ENCODE peak calls at places on chromosomes 12 and 14, in nine cellular contexts. L is GM04504; Q is stimulated activated CD4-positive, alpha-beta T cell treated with anti-CD3 and anti-CD28 coated beads, Interleukin-1b, Interleukin-23, amount 100 ng/mL, for 24 hours; A is Peyer's patch; K is epithelial cell of esophagus; Z is T-cell; U is astrocyte of the cerebellum; W is activated T-cell treated with anti-CD3 and anti-CD28 coated beads for 4 hours; S is fibroblast of mammary gland. V is an unnamed sample.

GRCh38 chr12:124565656-124566180 is 1.7 kb downstream of the NCOR2 start:
- DNase-seq in L (no peak), Q (no peak), A (no peak), K (no peak), Z (no peak), U (no peak), W (no peak), S (no peak), V (no peak)

GRCh38 chr12:101407054-101407437 is 526 bp downstream of the ARL1 start:
- DNase-seq in L (peak), Q (no peak), A (no peak), K (no peak), Z (peak), U (peak), W (no peak), S (no peak), V (no peak)

GRCh38 chr12:120972870-120973543 is 5.3 kb upstream of the HNF1A start:
- DNase-seq in L (no peak), Q (no peak), A (no peak), K (no peak), Z (no peak), U (no peak), W (no peak), S (no peak), V (no peak)

GRCh38 chr14:80714489-80714888 is 227.0 kb downstream of the CEP128 start:
- DNase-seq in L (no peak), Q (no peak), A (no peak), K (no peak), Z (no peak), U (no peak), W (no peak), S (no peak), V (no peak)

GRCh38 chr12:104304261-104305004 is 894 bp downstream of the EID3 start:
- DNase-seq in L (no peak), Q (no peak), A (no peak), K (no peak), Z (no peak), U (no peak), W (no peak), S (no peak), V (no peak)

GRCh38 chr12:7495136-7495535 is 8.4 kb downstream of the CD163 start:
- DNase-seq in L (no peak), Q (no peak), A (no peak), K (no peak), Z (no peak), U (no peak), W (no peak), S (no peak), V (no peak)

GRCh38 chr14:74955229-74955999 is at the start of gene PGF:
- DNase-seq in L (no peak), Q (no peak), A (peak), K (peak), Z (peak), U (no peak), W (no peak), S (peak), V (no peak)

GRCh38 chr12:122864894-122865253 is 29.6 kb downstream of the HIP1R start:
- DNase-seq in L (no peak), Q (no peak), A (no peak), K (no peak), Z (no peak), U (no peak), W (no peak), S (no peak), V (no peak)

GRCh38 chr14:85234626-85235025 is 295.3 kb upstream of the FLRT2 start:
- DNase-seq in L (no peak), Q (no peak), A (no peak), K (peak), Z (no peak), U (no peak), W (no peak), S (no peak), V (no peak)

GRCh38 chr14:88985654-88986053 is 161.2 kb downstream of the TTC8 start:
- DNase-seq in L (no peak), Q (no peak), A (no peak), K (no peak), Z (no peak), U (no peak), W (no peak), S (peak), V (no peak)

GRCh38 chr12:108642269-108642870 is 8.7 kb upstream of the SELPLG start:
- DNase-seq in L (no peak), Q (no peak), A (no peak), K (no peak), Z (no peak), U (no peak), W (no peak), S (no peak), V (no peak)

GRCh38 chr14:76019676-76020075 is 34.1 kb downstream of the IFT43 start:
- DNase-seq in L (no peak), Q (no peak), A (no peak), K (no peak), Z (no peak), U (no peak), W (no peak), S (no peak), V (no peak)

GRCh38 chr12:132284618-132285310 is 44.6 kb downstream of the GALNT9 start:
- DNase-seq in L (no peak), Q (no peak), A (no peak), K (peak), Z (no peak), U (no peak), W (no peak), S (no peak), V (no peak)

GRCh38 chr14:95188372-95188771 is 31.0 kb upstream of the DICER1 start:
- DNase-seq in L (no peak), Q (no peak), A (no peak), K (no peak), Z (no peak), U (no peak), W (no peak), S (no peak), V (no peak)

GRCh38 chr12:13523926-13524325 is 327.4 kb downstream of the EMP1 start:
- DNase-seq in L (no peak), Q (no peak), A (no peak), K (no peak), Z (no peak), U (no peak), W (no peak), S (no peak), V (no peak)

GRCh38 chr12:109949089-109949488 is 47.1 kb downstream of the GIT2 start:
- DNase-seq in L (peak), Q (no peak), A (peak), K (no peak), Z (no peak), U (no peak), W (no peak), S (peak), V (no peak)

GRCh38 chr12:62903151-62903550 is 31.8 kb downstream of the PPM1H start:
- DNase-seq in L (no peak), Q (no peak), A (no peak), K (no peak), Z (no peak), U (no peak), W (no peak), S (no peak), V (no peak)

GRCh38 chr12:48023386-48023785 is 19.1 kb upstream of the COL2A1 start:
- DNase-seq in L (no peak), Q (no peak), A (no peak), K (no peak), Z (no peak), U (no peak), W (no peak), S (no peak), V (no peak)

GRCh38 chr12:25684070-25684469 is 131.0 kb upstream of the LMNTD1 start:
- DNase-seq in L (no peak), Q (no peak), A (no peak), K (no peak), Z (no peak), U (no peak), W (no peak), S (no peak), V (no peak)

GRCh38 chr14:22602853-22603252 is 4.8 kb downstream of the ABHD4 start:
- DNase-seq in L (no peak), Q (no peak), A (no peak), K (peak), Z (no peak), U (no peak), W (no peak), S (peak), V (no peak)

GRCh38 chr14:81162941-81163340 is 57.8 kb downstream of the GTF2A1 start:
- DNase-seq in L (no peak), Q (no peak), A (no peak), K (peak), Z (no peak), U (no peak), W (no peak), S (peak), V (no peak)

GRCh38 chr12:118534003-118534402 is 157.6 kb downstream of the SUDS3 start:
- DNase-seq in L (no peak), Q (no peak), A (no peak), K (no peak), Z (no peak), U (no peak), W (no peak), S (no peak), V (no peak)

GRCh38 chr12:111589601-111590000 is 9.5 kb downstream of the ATXN2 start:
- DNase-seq in L (no peak), Q (no peak), A (peak), K (no peak), Z (no peak), U (no peak), W (no peak), S (no peak), V (no peak)

GRCh38 chr12:52435659-52435999 is 1.5 kb upstream of the KRT75 start:
- DNase-seq in L (no peak), Q (no peak), A (no peak), K (no peak), Z (no peak), U (no peak), W (no peak), S (no peak), V (no peak)

GRCh38 chr12:5692850-5693249 is 252.2 kb downstream of the ANO2 start:
- DNase-seq in L (no peak), Q (no peak), A (no peak), K (no peak), Z (no peak), U (no peak), W (no peak), S (no peak), V (no peak)

GRCh38 chr14:71710001-71710400 is 222.2 kb upstream of the RGS6 start:
- DNase-seq in L (no peak), Q (no peak), A (no peak), K (no peak), Z (no peak), U (no peak), W (no peak), S (no peak), V (no peak)

GRCh38 chr14:72558721-72559120 is 335.2 kb downstream of the DPF3 start:
- DNase-seq in L (no peak), Q (no peak), A (no peak), K (peak), Z (no peak), U (peak), W (no peak), S (peak), V (no peak)

GRCh38 chr12:7361271-7361670 is 57.4 kb downstream of the ACSM4 start:
- DNase-seq in L (no peak), Q (no peak), A (no peak), K (no peak), Z (no peak), U (no peak), W (no peak), S (no peak), V (no peak)

GRCh38 chr12:13165578-13166120 is 30.9 kb upstream of the EMP1 start:
- DNase-seq in L (no peak), Q (peak), A (peak), K (peak), Z (peak), U (no peak), W (peak), S (peak), V (no peak)

GRCh38 chr12:105761075-105761474 is 377.7 kb downstream of the NUAK1 start:
- DNase-seq in L (no peak), Q (no peak), A (no peak), K (no peak), Z (no peak), U (no peak), W (no peak), S (no peak), V (no peak)

GRCh38 chr12:6113691-6114475 is 10.6 kb downstream of the VWF start:
- DNase-seq in L (no peak), Q (no peak), A (peak), K (no peak), Z (no peak), U (no peak), W (no peak), S (no peak), V (no peak)

GRCh38 chr12:114405449-114406271 is at the start of gene TBX5:
- DNase-seq in L (no peak), Q (no peak), A (no peak), K (no peak), Z (no peak), U (no peak), W (no peak), S (peak), V (no peak)

GRCh38 chr14:31934767-31935266 is 142.3 kb upstream of the ARHGAP5 start:
- DNase-seq in L (no peak), Q (no peak), A (peak), K (peak), Z (no peak), U (no peak), W (no peak), S (peak), V (peak)

GRCh38 chr14:104681689-104682074 is 7.7 kb upstream of the INF2 start:
- DNase-seq in L (peak), Q (no peak), A (peak), K (peak), Z (no peak), U (no peak), W (no peak), S (peak), V (no peak)

GRCh38 chr14:103121846-103122577 is 1.2 kb upstream of the TNFAIP2 start:
- DNase-seq in L (no peak), Q (no peak), A (peak), K (peak), Z (no peak), U (peak), W (no peak), S (peak), V (peak)

GRCh38 chr12:49567302-49567610 is 686 bp downstream of the MCRS1 start:
- DNase-seq in L (no peak), Q (no peak), A (no peak), K (no peak), Z (peak), U (no peak), W (no peak), S (no peak), V (no peak)

GRCh38 chr12:59780605-59781135 is 184.8 kb downstream of the SLC16A7 start:
- DNase-seq in L (no peak), Q (no peak), A (no peak), K (peak), Z (no peak), U (peak), W (no peak), S (peak), V (no peak)

GRCh38 chr12:14803830-14804160 is 325 bp downstream of the C12orf60 start:
- DNase-seq in L (no peak), Q (no peak), A (no peak), K (no peak), Z (no peak), U (no peak), W (no peak), S (no peak), V (peak)

GRCh38 chr12:123085730-123086487 is 65.0 kb downstream of the PITPNM2 start:
- DNase-seq in L (no peak), Q (no peak), A (peak), K (peak), Z (no peak), U (no peak), W (no peak), S (no peak), V (no peak)

V was measured in NCI-H1417 treated with DMSO at 0.1 percent for 48 hours.